ENCODE peak calls at places on chromosomes 2 and 18, in nine cellular contexts. B is PC-3; M is memory B cell; G is cerebellum; A is H7; Z is fibroblast of the aortic adventitia; X is activated CD8-positive, alpha-beta memory T cell treated with anti-CD3 and anti-CD28 coated beads, Interleukin-2, amount 50 U/mL, for 4 hours; L is GM23248; K is T-cell. Q is an unnamed sample.

GRCh38 chr2:10591207-10591606 is 98.6 kb downstream of the NOL10 start:
- DNase-seq in G (no peak), M (no peak), B (no peak), Z (peak), X (no peak), L (peak), K (no peak), A (no peak), Q (no peak)

GRCh38 chr2:54968561-54969218 is 81.6 kb downstream of the RTN4 start:
- DNase-seq in K (no peak), A (no peak), B (no peak), M (no peak), G (no peak), X (no peak), Z (no peak), L (no peak), Q (no peak)

GRCh38 chr2:124482551-124482950 is 457.5 kb downstream of the CNTNAP5 start:
- DNase-seq in X (no peak), A (no peak), Z (no peak), L (no peak), B (no peak), K (no peak), G (no peak), M (no peak), Q (no peak)

GRCh38 chr2:9415770-9416169 is 7.6 kb downstream of the ITGB1BP1 start:
- DNase-seq in L (peak), B (no peak), G (no peak), A (no peak), M (no peak), K (no peak), Z (no peak), X (no peak), Q (no peak)

GRCh38 chr2:128318776-128319456 is at the start of gene HS6ST1:
- DNase-seq in K (peak), A (peak), Z (peak), G (peak), M (peak), X (peak), B (peak), L (peak), Q (peak)

GRCh38 chr2:240291940-240292574 is 143.4 kb upstream of the GPC1 start:
- DNase-seq in L (no peak), A (peak), G (no peak), K (no peak), M (no peak), B (no peak), Z (no peak), X (no peak), Q (no peak)

GRCh38 chr2:28896906-28897305 is 2.4 kb downstream of the WDR43 start:
- DNase-seq in B (peak), G (no peak), Z (peak), A (peak), M (no peak), K (no peak), L (peak), X (no peak), Q (no peak)

GRCh38 chr2:133503927-133504326 is 64.3 kb downstream of the NCKAP5 start:
- DNase-seq in B (no peak), L (no peak), G (no peak), Z (no peak), M (no peak), K (no peak), A (no peak), X (no peak), Q (no peak)

GRCh38 chr2:54341656-54342055 is 85.6 kb upstream of the TSPYL6 start:
- DNase-seq in X (no peak), M (no peak), L (peak), G (peak), A (no peak), Z (peak), K (no peak), B (no peak), Q (no peak)

GRCh38 chr18:770583-770961 is 41.5 kb downstream of the YES1 start:
- DNase-seq in G (no peak), X (no peak), M (no peak), Z (no peak), B (peak), K (no peak), A (no peak), L (no peak), Q (no peak)

GRCh38 chr2:235498556-235499305 is 4.9 kb downstream of the AGAP1 start:
- DNase-seq in Z (no peak), B (peak), X (no peak), G (no peak), K (no peak), A (peak), M (no peak), L (no peak), Q (no peak)

GRCh38 chr2:219175928-219176817 is 552 bp downstream of the CNPPD1 start:
- DNase-seq in M (peak), G (peak), Z (peak), K (no peak), A (peak), B (peak), X (peak), L (peak), Q (peak)

GRCh38 chr2:100009743-100010142 is 132.6 kb downstream of the AFF3 start:
- DNase-seq in B (no peak), K (no peak), M (no peak), L (no peak), A (no peak), Z (no peak), X (no peak), G (peak), Q (no peak)

GRCh38 chr18:54480616-54481015 is 110.4 kb upstream of the DYNAP start:
- DNase-seq in B (no peak), Z (no peak), A (peak), L (no peak), K (no peak), G (no peak), X (no peak), M (no peak), Q (no peak)

GRCh38 chr2:230797515-230798495 is 66.9 kb upstream of the ITM2C start:
- DNase-seq in B (no peak), A (no peak), L (peak), Z (no peak), K (no peak), G (no peak), M (no peak), X (no peak), Q (no peak)

GRCh38 chr2:205387350-205388045 is 294.8 kb upstream of the NRP2 start:
- DNase-seq in B (peak), G (no peak), X (no peak), L (no peak), A (no peak), Z (no peak), M (no peak), K (no peak), Q (no peak)

GRCh38 chr2:205496777-205497176 is 185.5 kb upstream of the NRP2 start:
- DNase-seq in B (no peak), X (no peak), M (no peak), G (no peak), L (peak), Z (peak), A (no peak), K (no peak), Q (no peak)

GRCh38 chr2:137966043-137966442 is 1.8 kb downstream of the HNMT start:
- DNase-seq in B (no peak), K (no peak), G (no peak), A (no peak), X (no peak), Z (no peak), L (no peak), M (no peak), Q (no peak)

GRCh38 chr2:90209806-90210205 is 1518.3 kb downstream of the RPIA start:
- DNase-seq in M (no peak), Z (no peak), A (no peak), L (no peak), K (no peak), G (no peak), B (no peak), X (no peak), Q (peak)

GRCh38 chr18:41593276-41593675 is 361.8 kb upstream of the PIK3C3 start:
- DNase-seq in A (no peak), M (no peak), X (no peak), G (no peak), K (no peak), B (peak), Z (no peak), L (no peak), Q (no peak)

GRCh38 chr2:68302281-68302680 is 17.5 kb downstream of the CNRIP1 start:
- DNase-seq in K (no peak), M (no peak), G (peak), A (no peak), L (peak), X (no peak), B (peak), Z (peak), Q (no peak)

GRCh38 chr2:8608411-8608954 is 73.4 kb upstream of the ID2 start:
- DNase-seq in G (no peak), A (no peak), L (peak), X (no peak), K (no peak), M (no peak), B (no peak), Z (peak), Q (no peak)

GRCh38 chr2:166090346-166090745 is 37.5 kb downstream of the SCN1A start:
- DNase-seq in B (no peak), Z (peak), K (no peak), G (no peak), M (no peak), L (peak), X (no peak), A (no peak), Q (no peak)

GRCh38 chr2:173752152-173752551 is 213.0 kb downstream of the SP3 start:
- DNase-seq in M (no peak), B (peak), A (no peak), G (no peak), Z (peak), K (no peak), L (peak), X (no peak), Q (no peak)

GRCh38 chr2:30208453-30208852 is 22.9 kb upstream of the LBH start:
- DNase-seq in Z (peak), L (peak), A (peak), B (peak), M (peak), X (peak), K (no peak), G (peak), Q (peak)

GRCh38 chr2:135531231-135532197 is at the start of gene R3HDM1:
- DNase-seq in B (peak), X (peak), G (peak), M (peak), K (peak), L (peak), Z (peak), A (peak), Q (peak)

GRCh38 chr18:3093624-3094354 is 80.8 kb upstream of the LPIN2 start:
- DNase-seq in X (no peak), L (no peak), K (no peak), M (no peak), G (peak), A (no peak), B (peak), Z (peak), Q (no peak)

GRCh38 chr18:3463052-3463451 is 13.1 kb downstream of the TGIF1 start:
- DNase-seq in A (no peak), L (peak), X (no peak), M (no peak), B (no peak), G (no peak), K (no peak), Z (peak), Q (no peak)

GRCh38 chr2:122032264-122032645 is 276.8 kb downstream of the TSN start:
- DNase-seq in M (no peak), Z (no peak), B (no peak), A (no peak), L (no peak), K (no peak), X (no peak), G (no peak), Q (no peak)

Q was measured in naive B cell.